ENCODE peak calls at places on chromosomes 5 and 9, in four cellular contexts. J is K562, Z is heart left ventricle, O is gastrocnemius medialis. C is an unnamed sample. For H3K9me3, the result is how much of the 10 kb centered on the place peaks cover.

GRCh38 chr9:6268830-6269397 is 53.3 kb downstream of the IL33 start:
- ATAC-seq in J (no peak), Z (no peak), O (no peak), C (no peak)

GRCh38 chr9:114906922-114907571 is 23.3 kb downstream of the TNFSF8 start:
- ATAC-seq in J (peak), Z (no peak), O (no peak), C (no peak)

GRCh38 chr5:140010798-140011197 is 32.3 kb downstream of the NRG2 start:
- ATAC-seq in J (no peak), Z (peak), O (peak), C (no peak)

GRCh38 chr9:108184941-108185340 is 670.8 kb downstream of the ACTL7B start:
- ATAC-seq in J (no peak), Z (no peak), O (peak), C (peak)

GRCh38 chr5:74034738-74035137 is 408.7 kb downstream of the ARHGEF28 start:
- ATAC-seq in J (no peak), Z (no peak), O (no peak), C (no peak)

GRCh38 chr9:131140112-131140511 is 14.7 kb downstream of the NUP214 start:
- ATAC-seq in J (peak), Z (no peak), O (no peak), C (no peak)

GRCh38 chr5:179803651-179804598 is 2.7 kb downstream of the MGAT4B start:
- ATAC-seq in J (no peak), Z (no peak), O (no peak), C (no peak)

GRCh38 chr9:76221423-76221822 is 172.8 kb downstream of the RFK start:
- ATAC-seq in J (no peak), Z (no peak), O (no peak), C (no peak)

GRCh38 chr5:135245521-135246499 is 153.2 kb downstream of the MACROH2A1 start:
- ATAC-seq in J (peak), Z (no peak), O (no peak), C (no peak)

GRCh38 chr9:32672478-32672877 is 37.0 kb upstream of the TAF1L start:
- ATAC-seq in J (no peak), Z (no peak), O (no peak), C (no peak)

GRCh38 chr5:95988877-95989276 is 27.2 kb upstream of the ELL2 start:
- ATAC-seq in J (no peak), Z (no peak), O (no peak), C (no peak)

GRCh38 chr9:86968258-86968920 is 21.1 kb upstream of the GAS1 start:
- ATAC-seq in J (no peak), Z (peak), O (no peak), C (no peak)

GRCh38 chr9:88992556-88992955 is 1.3 kb downstream of the S1PR3 start:
- ATAC-seq in J (no peak), Z (no peak), O (no peak), C (no peak)

GRCh38 chr9:3962467-3962866 is 337.4 kb downstream of the GLIS3 start:
- ATAC-seq in J (no peak), Z (no peak), O (no peak), C (no peak)

GRCh38 chr5:38426493-38426892 is 130.0 kb downstream of the LIFR start:
- ATAC-seq in J (no peak), Z (no peak), O (peak), C (no peak)

DNA sequence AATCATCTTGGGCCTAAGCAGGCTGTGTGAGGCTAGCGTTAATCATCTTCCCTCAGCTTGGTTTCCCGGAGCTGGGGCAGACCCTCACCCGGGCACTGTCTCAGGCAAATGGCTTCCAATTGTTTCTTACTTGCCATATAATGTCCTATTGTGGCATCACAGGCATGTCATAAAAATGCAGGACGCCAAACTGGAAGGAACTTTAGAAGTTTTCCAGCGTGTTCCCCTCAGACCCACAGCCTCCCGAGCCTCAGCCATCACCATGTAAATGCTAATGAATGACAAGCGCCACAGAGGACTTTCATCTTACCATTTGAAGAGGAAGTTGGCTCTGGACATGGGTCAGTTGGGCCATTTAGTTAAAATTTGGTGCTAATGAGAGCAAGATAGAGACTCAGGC is 143.0 kb upstream of the IRX1 start:
- ATAC-seq in J (no peak), Z (no peak), O (no peak), C (no peak)
- H3K9me3 ChIP-seq in J (under half), Z (under half), O (under half), C (under half)

GRCh38 chr9:135147938-135148337 is 60.5 kb downstream of the OLFM1 start:
- ATAC-seq in J (no peak), Z (no peak), O (no peak), C (no peak)
- H3K9me3 ChIP-seq in J (under half), Z (under half), O (under half), C (under half)

GRCh38 chr5:141419074-141419880 is 1.6 kb upstream of the PCDHGA11 start:
- ATAC-seq in J (no peak), Z (no peak), O (no peak), C (no peak)

GRCh38 chr5:141420855-141421488 is at the start of gene PCDHGA11:
- ATAC-seq in J (peak), Z (peak), O (peak), C (peak)

GRCh38 chr5:141422742-141423291 is 2.0 kb downstream of the PCDHGA11 start:
- ATAC-seq in J (no peak), Z (no peak), O (no peak), C (no peak)

GRCh38 chr5:141421489-141421855 is 621 bp downstream of the PCDHGA11 start:
- ATAC-seq in J (no peak), Z (no peak), O (no peak), C (no peak)
- H3K9me3 ChIP-seq in J (under half), Z (under half), O (under half), C (under half)

GRCh38 chr5:17852701-17853100 is 218.4 kb downstream of the TAF11L14 start:
- ATAC-seq in J (no peak), Z (no peak), O (no peak), C (no peak)
- H3K9me3 ChIP-seq in J (under half), Z (under half), O (under half), C (under half)

GRCh38 chr5:89893546-89893945 is 516.0 kb downstream of the CETN3 start:
- ATAC-seq in J (no peak), Z (no peak), O (no peak), C (no peak)
- H3K9me3 ChIP-seq in J (under half), Z (under half), O (under half), C (under half)

DNA sequence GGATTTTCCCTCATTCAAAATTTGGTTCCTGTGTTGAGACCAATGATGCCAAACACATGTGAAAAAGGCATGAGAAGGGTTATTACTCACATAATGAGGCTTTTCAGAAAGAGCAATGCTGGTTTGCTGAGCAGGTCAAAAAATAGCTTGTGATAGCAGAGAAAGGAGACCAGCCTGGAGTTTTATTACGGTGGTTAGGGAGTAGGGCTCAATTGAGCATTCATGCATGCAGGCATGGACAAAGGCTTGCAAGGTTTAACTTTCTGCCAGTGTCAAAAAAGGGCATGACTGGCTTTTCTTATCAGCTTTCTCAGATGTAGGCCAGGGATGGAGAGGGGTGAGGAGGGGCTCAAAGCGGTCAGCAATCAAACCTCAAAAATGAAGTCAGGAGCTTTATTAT is 628.3 kb downstream of the DNAH5 start:
- ATAC-seq in J (no peak), Z (no peak), O (no peak), C (no peak)
- H3K9me3 ChIP-seq in J (under half), Z (under half), O (under half), C (under half)

GRCh38 chr5:154476343-154477213 is 1.4 kb downstream of the HAND1 start:
- ATAC-seq in J (no peak), Z (no peak), O (no peak), C (no peak)
- H3K9me3 ChIP-seq in J (under half), Z (under half), O (under half), C (under half)